ENCODE peak calls at places on chromosomes 16 and 17, in ten cellular contexts. S, W, T, H, P, Y, I, V, M and F are unnamed samples.
A peak's percentile ranks its signal among the peaks of the same experiment; 100 is the strongest.

GRCh38 chr17:17981330-17981729 is 8.7 kb downstream of the DRC3 start:
- DNase-seq in S (no peak), W (no peak), T (no peak), H (no peak), P (no peak), Y (no peak), I (no peak), V (no peak), M (no peak), F (no peak)

GRCh38 chr16:85767569-85767968 is 16.7 kb upstream of the C16orf74 start:
- DNase-seq in S (no peak), W (no peak), T (no peak), H (peak; percentile 67), P (no peak), Y (no peak), I (no peak), V (no peak), M (no peak), F (no peak)

GRCh38 chr17:69320908-69321238 is 6.1 kb downstream of the ABCA5 start:
- DNase-seq in S (no peak), W (no peak), T (no peak), H (no peak), P (no peak), Y (no peak), I (no peak), V (no peak), M (no peak), F (no peak)

GRCh38 chr16:87392823-87393679 is 915 bp downstream of the MAP1LC3B start:
- DNase-seq in S (peak; percentile 64), W (peak; percentile 53), T (no peak), H (no peak), P (peak; percentile 56), Y (no peak), I (peak; percentile 69), V (no peak), M (peak; percentile 88), F (no peak)

GRCh38 chr17:75750661-75751423 is 14.2 kb downstream of the GALK1 start:
- DNase-seq in S (no peak), W (no peak), T (no peak), H (no peak), P (no peak), Y (no peak), I (no peak), V (no peak), M (no peak), F (no peak)

GRCh38 chr17:67557921-67558320 is 159.8 kb upstream of the NOL11 start:
- DNase-seq in S (no peak), W (no peak), T (no peak), H (no peak), P (no peak), Y (no peak), I (no peak), V (no peak), M (no peak), F (no peak)

GRCh38 chr17:69638516-69638915 is 224.0 kb downstream of the MAP2K6 start:
- DNase-seq in S (no peak), W (no peak), T (no peak), H (no peak), P (no peak), Y (no peak), I (no peak), V (no peak), M (no peak), F (no peak)

GRCh38 chr17:83100853-83101391 is 21.5 kb downstream of the METRNL start:
- DNase-seq in S (peak; percentile 49), W (no peak), T (no peak), H (no peak), P (no peak), Y (no peak), I (no peak), V (no peak), M (no peak), F (no peak)

GRCh38 chr16:89949756-89950155 is 1.2 kb downstream of the DEF8 start:
- DNase-seq in S (no peak), W (no peak), T (no peak), H (no peak), P (no peak), Y (no peak), I (no peak), V (no peak), M (no peak), F (no peak)

GRCh38 chr16:57994361-57994760 is 6.1 kb downstream of the ZNF319 start:
- DNase-seq in S (no peak), W (no peak), T (no peak), H (no peak), P (no peak), Y (no peak), I (no peak), V (no peak), M (no peak), F (no peak)

GRCh38 chr16:57992084-57992483 is 8.4 kb downstream of the ZNF319 start:
- DNase-seq in S (no peak), W (no peak), T (no peak), H (no peak), P (no peak), Y (no peak), I (no peak), V (no peak), M (no peak), F (no peak)

GRCh38 chr16:57994778-57995177 is 5.7 kb downstream of the ZNF319 start:
- DNase-seq in S (peak; percentile 51), W (peak; percentile 59), T (no peak), H (peak; percentile 37), P (no peak), Y (no peak), I (peak; percentile 64), V (peak; percentile 71), M (no peak), F (no peak)

GRCh38 chr16:57993452-57993851 is 7.0 kb downstream of the ZNF319 start:
- DNase-seq in S (no peak), W (no peak), T (no peak), H (no peak), P (no peak), Y (no peak), I (no peak), V (no peak), M (no peak), F (no peak)

GRCh38 chr16:57993897-57994296 is 6.6 kb downstream of the ZNF319 start:
- DNase-seq in S (no peak), W (no peak), T (no peak), H (no peak), P (no peak), Y (no peak), I (no peak), V (no peak), M (no peak), F (no peak)
- H3K4me1 ChIP-seq in S (peaks cover 3% of the 10 kb centered on the region), W (peaks cover 37% of the 10 kb centered on the region), T (peaks cover 3% of the 10 kb centered on the region), H (peaks cover 5% of the 10 kb centered on the region), P (no peaks in the 10 kb centered on the region), Y (peaks cover 2% of the 10 kb centered on the region), I (no peaks in the 10 kb centered on the region), V (peaks cover 15% of the 10 kb centered on the region), M (peaks cover 16% of the 10 kb centered on the region), F (peaks cover 24% of the 10 kb centered on the region)

GRCh38 chr16:58127634-58128033 is 1.5 kb downstream of the CFAP20 start:
- DNase-seq in S (no peak), W (no peak), T (no peak), H (no peak), P (no peak), Y (no peak), I (no peak), V (no peak), M (no peak), F (no peak)
- TF ChIP-seq CTCF in S (no peak), W (no peak), T (no peak), H (no peak), P (no peak), Y (no peak), I (peak; percentile 39), V (no peak), M (no peak), F (no peak)

GRCh38 chr16:666572-666971 is 1.4 kb upstream of the RHOT2 start:
- DNase-seq in S (no peak), W (no peak), T (no peak), H (no peak), P (no peak), Y (no peak), I (no peak), V (no peak), M (no peak), F (no peak)
- TF ChIP-seq POLR2AphosphoS5 in S (no peak), W (no peak), T (no peak), H (no peak), P (no peak), Y (no peak), I (no peak), V (no peak), M (no peak), F (no peak)

DNA sequence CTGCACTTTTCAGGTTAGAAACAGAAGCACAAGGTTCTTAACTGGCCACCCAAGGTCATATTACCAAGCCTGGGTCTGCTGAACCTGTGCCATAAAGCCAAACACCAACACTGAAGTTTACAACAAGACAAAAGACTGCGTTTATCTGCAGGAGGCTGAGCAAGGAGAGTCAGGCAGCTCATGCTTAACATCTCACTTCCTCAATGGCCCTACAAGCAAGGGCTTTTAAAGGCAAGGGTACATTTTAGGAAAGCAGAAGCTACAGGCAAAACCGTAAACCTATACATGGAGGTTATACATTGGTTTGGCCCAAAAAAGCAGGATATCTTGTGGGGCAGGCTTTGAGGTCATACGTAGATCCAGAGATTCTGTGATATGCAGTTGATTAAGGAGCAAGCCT is 91.2 kb downstream of the GNAO1 start:
- DNase-seq in S (no peak), W (no peak), T (no peak), H (no peak), P (no peak), Y (no peak), I (no peak), V (no peak), M (no peak), F (no peak)
- H3K4me1 ChIP-seq in S (no peaks in the 10 kb centered on the region), W (peaks cover under 1% of the 10 kb centered on the region), T (no peaks in the 10 kb centered on the region), H (no peaks in the 10 kb centered on the region), P (no peaks in the 10 kb centered on the region), Y (no peaks in the 10 kb centered on the region), I (no peaks in the 10 kb centered on the region), V (peaks cover 18% of the 10 kb centered on the region), M (no peaks in the 10 kb centered on the region), F (no peaks in the 10 kb centered on the region)